ENCODE peak calls at places on chromosomes 16 and 17, in four cellular contexts. E is IMR-90, D is mesendoderm, A is H1. O is an unnamed sample.

GRCh38 chr17:41442772-41443171 is 2.0 kb upstream of the KRT38 start:
- DNase-seq in D (no peak), E (peak; percentile 57), A (no peak), O (no peak)

GRCh38 chr17:64147110-64148016 is 17.4 kb upstream of the ERN1 start:
- DNase-seq in E (no peak), A (no peak), D (peak; percentile 44), O (no peak)

GRCh38 chr17:4175921-4176802 is 33.2 kb downstream of the CYB5D2 start:
- DNase-seq in D (no peak), A (no peak), E (peak; percentile 45), O (no peak)

GRCh38 chr16:75534560-75535205 is 1.2 kb downstream of the CHST5 start:
- DNase-seq in A (no peak), E (no peak), D (no peak), O (no peak)

GRCh38 chr16:84379731-84380369 is 11.5 kb downstream of the ATP2C2 start:
- DNase-seq in D (peak; percentile 37), A (no peak), E (no peak), O (no peak)

GRCh38 chr16:69204106-69204655 is 17.2 kb downstream of the SNTB2 start:
- DNase-seq in D (no peak), A (no peak), E (no peak), O (no peak)

GRCh38 chr16:26457896-26458295 is 608.8 kb upstream of the C16orf82 start:
- DNase-seq in E (no peak), A (no peak), D (no peak), O (no peak)

GRCh38 chr17:75996665-75997590 is 3.7 kb upstream of the CDK3 start:
- DNase-seq in D (peak; percentile 27), E (peak; percentile 58), A (no peak), O (no peak)

GRCh38 chr16:71384073-71384724 is 25.7 kb downstream of the CALB2 start:
- DNase-seq in D (no peak), E (no peak), A (no peak), O (no peak)

GRCh38 chr16:56477096-56477878 is 25.9 kb downstream of the OGFOD1 start:
- DNase-seq in D (peak; percentile 50), E (peak; percentile 93), A (no peak), O (no peak)

GRCh38 chr16:12293017-12293618 is 316.6 kb downstream of the SNX29 start:
- DNase-seq in E (peak; percentile 8), D (peak; percentile 36), A (no peak), O (no peak)

GRCh38 chr16:66161942-66162341 is 204.5 kb upstream of the CDH5 start:
- DNase-seq in D (no peak), E (no peak), A (no peak), O (no peak)

GRCh38 chr17:3827124-3827773 is 18.8 kb downstream of the NCBP3 start:
- DNase-seq in E (peak; percentile 66), D (peak; percentile 80), A (no peak), O (peak; percentile 75)

GRCh38 chr17:13031718-13032350 is 14.0 kb upstream of the ELAC2 start:
- DNase-seq in D (peak; percentile 67), A (no peak), E (peak; percentile 47), O (peak; percentile 63)

GRCh38 chr16:31880322-31880979 is 6.8 kb downstream of the ZNF267 start:
- DNase-seq in D (peak; percentile 64), E (peak; percentile 80), A (no peak), O (no peak)

DNA sequence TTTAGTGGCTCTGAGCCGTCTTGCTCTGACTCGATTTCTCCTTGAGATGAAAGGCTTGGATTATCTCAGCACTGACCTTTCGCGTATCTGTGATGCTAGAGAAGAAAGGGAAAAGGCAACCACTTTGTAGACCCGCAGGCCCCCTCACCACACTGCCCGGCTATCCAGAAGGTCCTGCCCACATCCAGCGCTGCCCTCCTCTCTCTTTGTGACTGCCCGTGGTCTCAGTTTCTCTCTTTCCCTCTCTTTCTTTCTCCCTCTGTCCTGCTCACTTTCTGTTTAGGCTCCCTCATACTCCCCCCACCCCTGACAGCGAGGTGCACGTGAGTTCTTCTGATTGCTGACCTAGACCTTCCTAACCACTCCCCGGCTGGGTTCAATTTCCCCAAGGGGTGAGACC is 12.8 kb upstream of the TBX21 start:
- DNase-seq in D (no peak), E (no peak), A (no peak), O (no peak)
- H3K27me3 ChIP-seq in D (no peaks in the 10 kb centered on the region), E (peaks cover 87% of the 10 kb centered on the region), A (peaks cover 24% of the 10 kb centered on the region), O (peaks cover 2% of the 10 kb centered on the region)

GRCh38 chr16:80997139-80997798 is 9.4 kb downstream of the CMC2 start:
- DNase-seq in E (no peak), A (no peak), D (no peak), O (no peak)
- H3K27ac ChIP-seq in E (no peak overlapping the region), A (no peak overlapping the region), D (no peak overlapping the region), O (no peak overlapping the region)

GRCh38 chr17:37358098-37358829 is 17.5 kb upstream of the C17orf78 start:
- DNase-seq in A (peak; percentile 66), E (peak; percentile 44), D (peak; percentile 96), O (peak; percentile 93)

GRCh38 chr17:37360632-37361031 is 15.2 kb upstream of the C17orf78 start:
- DNase-seq in A (no peak), E (peak; percentile 25), D (no peak), O (no peak)

GRCh38 chr17:37359682-37360188 is 16.1 kb upstream of the C17orf78 start:
- DNase-seq in D (peak; percentile 13), A (no peak), E (peak; percentile 11), O (no peak)

GRCh38 chr17:37361543-37361942 is 14.2 kb upstream of the C17orf78 start:
- DNase-seq in A (no peak), E (no peak), D (no peak), O (no peak)

GRCh38 chr17:37358830-37359681 is 16.7 kb upstream of the C17orf78 start:
- DNase-seq in E (peak; percentile 86), D (peak; percentile 99), A (peak; percentile 96), O (peak; percentile 100)
- H2BK5ac ChIP-seq in E (peak overlapping the region; percentile 10), D (peak overlapping the region; percentile 83), A (peak overlapping the region; percentile 95), O (no peak overlapping the region)

DNA sequence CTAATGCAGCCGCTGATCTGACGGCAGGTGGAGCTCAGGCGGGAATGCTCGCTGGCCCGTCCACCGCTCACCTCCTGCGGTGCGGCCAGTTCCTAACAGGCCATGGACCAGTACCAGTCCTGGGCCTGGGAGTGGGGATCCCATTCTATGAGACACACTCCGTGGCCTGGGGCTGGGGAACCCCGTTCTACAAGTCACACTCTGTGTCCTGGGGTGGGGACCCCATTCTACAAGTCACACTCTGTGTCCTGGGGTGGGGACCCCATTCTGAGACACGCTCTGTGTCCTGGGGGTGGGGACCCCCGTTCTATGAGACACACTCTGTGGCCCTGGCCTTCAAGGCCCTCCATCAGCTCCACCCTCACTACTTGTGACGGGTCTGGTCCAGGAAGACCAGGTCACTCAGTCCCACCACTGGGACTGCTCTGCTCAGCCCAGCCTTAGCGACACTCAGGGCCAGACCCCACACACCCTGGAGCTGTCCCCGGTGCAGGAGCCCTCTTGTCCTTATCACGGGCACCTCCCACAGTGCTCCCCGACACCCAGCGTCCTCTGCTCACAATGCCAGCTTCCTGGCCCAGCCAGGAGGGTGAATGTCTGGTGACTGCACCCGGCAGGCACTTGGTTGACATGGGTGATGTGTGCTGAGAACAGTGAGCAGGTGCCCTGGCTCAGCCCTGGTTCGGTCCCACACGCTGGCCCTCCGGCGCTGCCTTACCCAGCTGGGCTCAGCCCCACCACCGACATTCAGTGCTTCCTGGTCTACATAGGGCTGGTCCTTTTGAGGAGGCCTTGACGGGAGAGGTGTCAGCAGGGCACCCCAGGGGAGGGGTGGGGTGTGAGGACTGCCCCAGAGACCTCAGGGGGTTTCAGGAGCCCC is 89.1 kb downstream of the TBC1D16 start:
- DNase-seq in E (no peak), A (no peak), D (no peak), O (peak; percentile 29)
- H3K27me3 ChIP-seq in E (no peaks in the 10 kb centered on the region), A (no peaks in the 10 kb centered on the region), D (no peaks in the 10 kb centered on the region), O (no peaks in the 10 kb centered on the region)

GRCh38 chr16:10093564-10093963 is 88.7 kb downstream of the GRIN2A start:
- DNase-seq in D (no peak), A (no peak), E (no peak), O (no peak)
- H3K27ac ChIP-seq in D (no peak overlapping the region), A (no peak overlapping the region), E (no peak overlapping the region), O (no peak overlapping the region)

DNA sequence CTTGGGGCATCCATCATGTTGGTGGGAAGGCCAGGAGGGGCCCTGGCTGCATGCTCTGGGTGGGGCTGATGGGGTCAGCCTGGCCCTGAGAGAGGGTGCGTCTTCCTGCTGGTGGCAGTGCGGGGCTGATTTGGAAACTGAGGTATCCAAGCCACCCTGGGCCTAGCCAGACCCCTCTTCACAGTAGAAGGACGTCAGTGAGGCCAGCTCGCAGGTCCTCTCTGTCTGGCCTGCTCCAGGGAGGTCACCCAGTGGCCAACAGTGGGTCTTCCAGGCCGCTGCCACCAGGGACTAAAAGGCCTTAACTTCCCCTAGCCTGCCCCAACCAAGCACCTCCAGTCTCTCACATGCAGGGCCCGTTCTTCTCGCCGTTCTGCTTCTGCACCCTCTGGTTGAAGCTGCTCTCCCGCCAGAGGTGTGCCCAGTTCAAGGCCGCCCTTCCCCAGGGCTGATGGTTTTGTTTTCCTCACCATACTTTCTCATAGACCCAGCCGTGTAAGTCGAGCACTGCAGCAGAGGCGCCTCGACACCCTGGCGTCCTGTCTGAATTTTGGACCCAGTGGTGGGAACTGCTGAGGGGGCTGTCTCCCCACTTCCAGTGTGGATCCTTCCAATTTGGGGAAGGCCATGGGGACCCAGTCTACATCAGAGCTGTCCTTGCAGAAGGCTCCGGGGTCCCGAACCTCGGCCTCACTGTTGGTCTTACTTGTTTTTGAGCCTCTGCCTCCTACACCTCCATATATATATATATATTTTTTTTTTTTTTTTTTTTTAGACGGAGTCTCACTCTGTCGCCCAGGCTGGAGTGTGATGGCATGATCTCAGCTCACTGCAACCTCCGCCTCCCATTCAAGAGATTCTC is 42.9 kb upstream of the CDC42EP4 start:
- DNase-seq in D (no peak), A (no peak), E (no peak), O (peak; percentile 39)
- H2BK5ac ChIP-seq in D (no peak overlapping the region), A (peak overlapping the region; percentile 21), E (no peak overlapping the region), O (no peak overlapping the region)

GRCh38 chr17:49907279-49907678 is 59.4 kb upstream of the TAC4 start:
- DNase-seq in E (no peak), D (no peak), A (no peak), O (no peak)

GRCh38 chr17:49910858-49911204 is 58.2 kb upstream of the DLX4 start:
- DNase-seq in E (no peak), A (no peak), D (no peak), O (no peak)

GRCh38 chr17:49913226-49914095 is 55.5 kb upstream of the DLX4 start:
- DNase-seq in A (no peak), E (peak; percentile 55), D (no peak), O (no peak)

GRCh38 chr17:49908782-49909714 is 59.9 kb upstream of the DLX4 start:
- DNase-seq in D (no peak), A (no peak), E (no peak), O (no peak)

GRCh38 chr17:49910094-49910857 is 58.7 kb upstream of the DLX4 start:
- DNase-seq in D (peak; percentile 78), A (no peak), E (no peak), O (peak; percentile 90)
- H3K27me3 ChIP-seq in D (peaks cover 28% of the 10 kb centered on the region), A (peaks cover 70% of the 10 kb centered on the region), E (peaks cover 95% of the 10 kb centered on the region), O (peaks cover 26% of the 10 kb centered on the region)

O was measured in H9.